ENCODE peak calls at places on chromosomes 11 and 22, in six cellular contexts. G is spleen; R is astrocyte; T is naive thymus-derived CD4-positive, alpha-beta T cell; N is testis; O is heart left ventricle. A is an unnamed sample. For H3K4me1 and H3K9me3, the result is how much of the 10 kb centered on the place peaks cover.

GRCh38 chr11:117807482-117808272 is 10.7 kb upstream of the DSCAML1 start:
- DNase-seq in G (peak), R (no peak), T (peak), N (peak), O (peak), A (peak)

GRCh38 chr22:19610518-19611253 is 86.5 kb upstream of the CLDN5 start:
- DNase-seq in G (no peak), R (no peak), T (peak), N (no peak), O (no peak), A (no peak)

GRCh38 chr11:16945671-16946469 is 68.3 kb downstream of the PLEKHA7 start:
- DNase-seq in G (peak), R (peak), T (peak), N (peak), O (peak), A (peak)

GRCh38 chr11:122505304-122506006 is 150.1 kb upstream of the UBASH3B start:
- DNase-seq in G (no peak), R (peak), T (peak), N (peak), O (peak), A (peak)

GRCh38 chr11:30049214-30049613 is 32.4 kb upstream of the KCNA4 start:
- DNase-seq in G (no peak), R (no peak), T (no peak), N (no peak), O (no peak), A (no peak)

GRCh38 chr11:3631331-3631730 is 10.5 kb downstream of the ART5 start:
- DNase-seq in G (no peak), R (no peak), T (no peak), N (no peak), O (no peak), A (no peak)

GRCh38 chr11:72940417-72940816 is 126.2 kb downstream of the ATG16L2 start:
- DNase-seq in G (no peak), R (no peak), T (no peak), N (no peak), O (peak), A (no peak)

GRCh38 chr11:48055292-48056132 is 75.2 kb downstream of the PTPRJ start:
- DNase-seq in G (no peak), R (peak), T (peak), N (no peak), O (no peak), A (no peak)

GRCh38 chr22:42434748-42435425 is 2.7 kb upstream of the NFAM1 start:
- DNase-seq in G (no peak), R (no peak), T (no peak), N (no peak), O (no peak), A (no peak)

GRCh38 chr22:42438293-42438650 is 6.1 kb upstream of the NFAM1 start:
- DNase-seq in G (no peak), R (no peak), T (no peak), N (no peak), O (no peak), A (no peak)

GRCh38 chr22:42437488-42438292 is 5.5 kb upstream of the NFAM1 start:
- DNase-seq in G (peak), R (no peak), T (peak), N (peak), O (peak), A (peak)

GRCh38 chr22:42434283-42434682 is 2.1 kb upstream of the NFAM1 start:
- DNase-seq in G (no peak), R (no peak), T (no peak), N (peak), O (peak), A (no peak)

DNA sequence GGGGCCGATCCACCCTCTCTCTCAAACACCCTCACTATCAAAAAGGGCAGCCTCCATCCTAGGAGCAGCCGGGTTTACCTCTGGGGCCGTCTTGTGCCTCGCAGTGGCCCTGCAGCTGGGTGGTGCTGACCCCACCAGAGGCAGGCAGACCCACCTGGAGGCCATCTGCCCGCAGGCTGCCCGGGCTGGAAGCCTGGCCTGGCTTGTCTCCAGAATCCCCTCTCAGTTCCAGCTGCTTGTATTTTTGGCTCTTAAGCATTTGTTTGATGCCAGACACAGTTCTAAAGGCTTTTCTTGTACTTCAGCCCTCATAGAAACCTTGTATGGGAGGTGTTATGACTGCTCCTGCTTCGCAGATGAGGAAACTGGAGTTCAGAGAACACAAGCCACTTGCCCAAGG is 4.2 kb upstream of the NFAM1 start:
- DNase-seq in G (no peak), R (no peak), T (no peak), N (no peak), O (no peak), A (no peak)
- H3K4me3 ChIP-seq in G (no peak), R (no peak), T (no peak), N (no peak), O (no peak), A (no peak)

GRCh38 chr11:285021-285893 is 3.7 kb upstream of the PGGHG start:
- DNase-seq in G (peak), R (no peak), T (peak), N (peak), O (no peak), A (no peak)
- H3K4me1 ChIP-seq in G (under half), R (under half), T (under half), N (under half), O (under half), A (under half)

GRCh38 chr11:103890654-103891053 is 145.8 kb upstream of the DDI1 start:
- DNase-seq in G (no peak), R (no peak), T (no peak), N (no peak), O (no peak), A (no peak)
- H3K9me3 ChIP-seq in G (under half), R (under half), T (under half), N (under half), O (under half), A (under half)

GRCh38 chr11:68583047-68583446 is 101.3 kb upstream of the GAL start:
- DNase-seq in G (no peak), R (peak), T (no peak), N (no peak), O (no peak), A (no peak)
- H3K4me3 ChIP-seq in G (no peak), R (no peak), T (no peak), N (no peak), O (no peak), A (no peak)

GRCh38 chr11:120123946-120124345 is 14.0 kb downstream of the TRIM29 start:
- DNase-seq in G (no peak), R (no peak), T (no peak), N (no peak), O (no peak), A (no peak)
- H3K4me1 ChIP-seq in G (under half), R (under half), T (under half), N (under half), O (under half), A (under half)

GRCh38 chr11:127864861-127865260 is 722.5 kb downstream of the ETS1 start:
- DNase-seq in G (no peak), R (no peak), T (no peak), N (no peak), O (no peak), A (no peak)
- H3K9me3 ChIP-seq in G (under half), R (under half), T (under half), N (under half), O (under half), A (under half)

DNA sequence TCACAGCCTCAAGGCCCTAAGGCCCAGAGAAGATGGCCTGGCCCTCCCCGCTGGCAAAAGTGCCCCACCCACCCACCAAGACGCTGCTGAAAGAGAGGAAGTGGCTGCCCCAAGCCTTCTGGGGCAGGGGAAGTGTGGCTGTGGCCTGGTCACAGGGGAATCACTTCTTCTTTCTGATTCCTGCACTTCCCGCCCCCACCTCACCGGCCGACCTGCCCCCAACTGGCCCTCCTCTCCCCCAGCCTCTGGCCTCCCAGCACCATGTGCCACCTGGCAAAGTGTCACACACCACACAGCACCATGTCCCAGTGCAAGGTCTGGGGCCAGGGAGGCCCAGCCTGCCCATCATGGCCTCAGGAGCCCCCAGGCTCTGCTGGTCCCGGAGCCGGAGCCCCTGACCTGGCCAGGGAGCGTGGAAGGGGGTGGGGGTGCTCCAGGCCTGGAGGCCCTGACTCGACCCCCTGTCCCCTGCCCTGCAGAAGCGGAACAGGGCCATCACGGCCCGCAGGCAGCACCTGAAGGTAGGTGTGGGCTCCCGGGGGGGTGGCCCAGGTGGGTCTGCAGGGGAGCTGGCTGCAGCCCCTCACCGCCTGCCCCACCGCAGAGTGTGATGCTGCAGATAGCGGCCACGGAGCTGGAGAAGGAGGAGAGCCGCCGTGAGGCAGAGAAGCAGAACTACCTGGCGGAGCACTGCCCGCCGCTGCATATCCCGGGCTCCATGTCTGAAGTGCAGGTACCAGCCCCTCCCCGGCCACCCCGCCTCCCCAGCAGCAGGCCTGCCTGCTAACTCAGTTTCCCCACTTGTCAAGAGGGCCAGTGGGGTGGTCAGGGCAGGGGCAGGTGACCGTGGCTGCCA is 1.4 kb downstream of the TNNI2 start:
- DNase-seq in G (peak), R (no peak), T (no peak), N (peak), O (peak), A (peak)
- H3K4me3 ChIP-seq in G (peak), R (no peak), T (no peak), N (no peak), O (no peak), A (peak)

DNA sequence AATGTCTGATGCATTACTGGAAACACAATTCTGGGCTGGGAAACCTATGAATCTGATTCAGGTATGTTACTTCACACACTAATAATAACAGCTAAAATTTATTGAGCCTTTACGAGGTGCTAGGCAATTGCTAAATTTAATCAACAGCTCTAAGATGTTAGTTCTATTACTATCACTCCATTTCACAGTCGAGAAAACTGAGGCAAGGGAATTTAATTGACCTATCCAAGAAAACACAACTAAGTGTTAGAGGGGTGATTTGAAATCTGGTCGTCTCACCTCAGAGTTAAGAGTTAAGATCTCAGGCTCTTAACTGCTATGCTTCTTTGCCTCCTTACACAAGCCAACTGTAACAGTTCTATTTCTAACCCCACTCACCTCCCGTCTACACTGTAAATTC is 8.8 kb downstream of the MAML2 start:
- DNase-seq in G (no peak), R (no peak), T (no peak), N (no peak), O (no peak), A (no peak)
- H3K4me1 ChIP-seq in G (half or more), R (under half), T (under half), N (under half), O (half or more), A (half or more)

GRCh38 chr22:48576333-48577013 is 1251.2 kb downstream of the BRD1 start:
- DNase-seq in G (no peak), R (peak), T (no peak), N (no peak), O (peak), A (peak)

GRCh38 chr22:48575567-48576332 is 1251.9 kb downstream of the BRD1 start:
- DNase-seq in G (no peak), R (no peak), T (no peak), N (no peak), O (peak), A (peak)

GRCh38 chr22:48577691-48578090 is 1250.0 kb downstream of the BRD1 start:
- DNase-seq in G (no peak), R (no peak), T (no peak), N (no peak), O (peak), A (peak)

GRCh38 chr22:48578138-48579034 is 1249.3 kb downstream of the BRD1 start:
- DNase-seq in G (no peak), R (no peak), T (no peak), N (no peak), O (peak), A (peak)

GRCh38 chr22:48577014-48577690 is 1250.5 kb downstream of the BRD1 start:
- DNase-seq in G (no peak), R (no peak), T (no peak), N (no peak), O (peak), A (peak)
- H3K9me3 ChIP-seq in G (under half), R (under half), T (under half), N (under half), O (under half), A (under half)

GRCh38 chr11:75981546-75981945 is 166.5 kb downstream of the UVRAG start:
- DNase-seq in G (no peak), R (no peak), T (no peak), N (no peak), O (no peak), A (no peak)
- H3K4me3 ChIP-seq in G (no peak), R (no peak), T (no peak), N (no peak), O (no peak), A (no peak)